ENCODE peak calls at places on chromosomes 6 and 20, in four cellular contexts. One of them, this sample, is unnamed.
A peak's percentile ranks its signal among the peaks of the same experiment; 100 is the strongest.

GRCh38 chr6:138468320-138469015 is 30.8 kb downstream of the NHSL1 start:
- DNase-seq in sigmoid colon: no peak
- DNase-seq in heart right ventricle: no peak
- DNase-seq in psoas muscle: no peak
- DNase-seq in this sample: no peak

GRCh38 chr6:42390228-42390934 is 61.3 kb downstream of the TRERF1 start:
- DNase-seq in sigmoid colon: no peak
- DNase-seq in heart right ventricle: no peak
- DNase-seq in psoas muscle: no peak
- DNase-seq in this sample: no peak

GRCh38 chr20:59636791-59637370 is 32.5 kb downstream of the PHACTR3 start:
- DNase-seq in sigmoid colon: peak; percentile 6
- DNase-seq in heart right ventricle: no peak
- DNase-seq in psoas muscle: no peak
- DNase-seq in this sample: no peak

GRCh38 chr6:80789912-80790635 is 683.6 kb downstream of the BCKDHB start:
- DNase-seq in sigmoid colon: no peak
- DNase-seq in heart right ventricle: no peak
- DNase-seq in psoas muscle: no peak
- DNase-seq in this sample: no peak

GRCh38 chr20:5146302-5146653 is 19.5 kb downstream of the CDS2 start:
- DNase-seq in sigmoid colon: no peak
- DNase-seq in heart right ventricle: no peak
- DNase-seq in psoas muscle: no peak
- DNase-seq in this sample: no peak

GRCh38 chr6:524803-525202 is 132.1 kb downstream of the HUS1B start:
- DNase-seq in sigmoid colon: no peak
- DNase-seq in heart right ventricle: no peak
- DNase-seq in psoas muscle: no peak
- DNase-seq in this sample: no peak

GRCh38 chr20:64143018-64143801 is 21.0 kb upstream of the MYT1 start:
- DNase-seq in sigmoid colon: peak; percentile 32
- DNase-seq in heart right ventricle: no peak
- DNase-seq in psoas muscle: no peak
- DNase-seq in this sample: no peak

GRCh38 chr20:2340823-2341222 is 39.9 kb upstream of the TGM6 start:
- DNase-seq in sigmoid colon: no peak
- DNase-seq in heart right ventricle: no peak
- DNase-seq in psoas muscle: no peak
- DNase-seq in this sample: no peak

GRCh38 chr20:36181934-36182603 is 27.5 kb downstream of the EPB41L1 start:
- DNase-seq in sigmoid colon: no peak
- DNase-seq in heart right ventricle: no peak
- DNase-seq in psoas muscle: no peak
- DNase-seq in this sample: no peak

GRCh38 chr20:62787329-62787728 is 8.9 kb upstream of the MRGBP start:
- DNase-seq in sigmoid colon: no peak
- DNase-seq in heart right ventricle: no peak
- DNase-seq in psoas muscle: no peak
- DNase-seq in this sample: no peak

GRCh38 chr6:113281014-113281810 is 575.9 kb upstream of the MARCKS start:
- DNase-seq in sigmoid colon: no peak
- DNase-seq in heart right ventricle: no peak
- DNase-seq in psoas muscle: no peak
- DNase-seq in this sample: no peak

GRCh38 chr6:73631849-73632248 is 21.9 kb downstream of the SLC17A5 start:
- DNase-seq in sigmoid colon: no peak
- DNase-seq in heart right ventricle: no peak
- DNase-seq in psoas muscle: no peak
- DNase-seq in this sample: no peak

GRCh38 chr6:138001750-138002349 is 105.4 kb downstream of the PERP start:
- DNase-seq in sigmoid colon: peak; percentile 76
- DNase-seq in heart right ventricle: no peak
- DNase-seq in psoas muscle: peak; percentile 28
- DNase-seq in this sample: peak; percentile 10

GRCh38 chr20:56285496-56285895 is 37.0 kb downstream of the MC3R start:
- DNase-seq in sigmoid colon: no peak
- DNase-seq in heart right ventricle: no peak
- DNase-seq in psoas muscle: no peak
- DNase-seq in this sample: no peak
- H3K9me3 ChIP-seq in sigmoid colon: no peaks in the 10 kb centered on the region
- H3K9me3 ChIP-seq in heart right ventricle: no peaks in the 10 kb centered on the region
- H3K9me3 ChIP-seq in psoas muscle: no peaks in the 10 kb centered on the region
- H3K9me3 ChIP-seq in this sample: no peaks in the 10 kb centered on the region

GRCh38 chr6:164106345-164106769 is 691.8 kb downstream of the QKI start:
- DNase-seq in sigmoid colon: no peak
- DNase-seq in heart right ventricle: peak; percentile 70
- DNase-seq in psoas muscle: peak; percentile 50
- DNase-seq in this sample: no peak
- TF ChIP-seq CTCF in sigmoid colon: no peak
- TF ChIP-seq CTCF in heart right ventricle: peak; percentile 73
- TF ChIP-seq CTCF in psoas muscle: peak; percentile 33
- TF ChIP-seq CTCF in this sample: no peak

GRCh38 chr6:170082067-170082466 is 208.8 kb downstream of the DLL1 start:
- DNase-seq in sigmoid colon: no peak
- DNase-seq in heart right ventricle: no peak
- DNase-seq in psoas muscle: no peak
- DNase-seq in this sample: no peak
- H3K9me3 ChIP-seq in sigmoid colon: no peaks in the 10 kb centered on the region
- H3K9me3 ChIP-seq in heart right ventricle: no peaks in the 10 kb centered on the region
- H3K9me3 ChIP-seq in psoas muscle: no peaks in the 10 kb centered on the region
- H3K9me3 ChIP-seq in this sample: no peaks in the 10 kb centered on the region

DNA sequence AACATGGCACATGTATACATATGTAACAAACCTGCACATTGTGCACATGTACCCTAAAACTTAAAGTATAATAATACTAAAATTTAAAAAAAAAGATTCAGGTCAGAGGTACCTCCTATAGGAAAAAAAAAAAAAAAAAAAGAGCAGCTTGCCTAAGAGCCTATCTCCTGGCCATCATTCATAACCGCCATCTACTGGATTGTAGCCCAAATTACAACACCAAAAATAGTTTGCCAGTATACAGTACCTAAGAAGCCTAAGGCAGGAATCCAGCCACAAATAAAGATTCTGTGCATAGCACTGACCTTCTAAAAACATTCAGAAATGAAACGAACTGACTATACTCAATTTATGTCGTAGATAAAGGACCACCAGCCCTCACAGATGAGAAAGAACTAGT is 438.4 kb upstream of the ADGRB3 start:
- DNase-seq in sigmoid colon: no peak
- DNase-seq in heart right ventricle: no peak
- DNase-seq in psoas muscle: no peak
- DNase-seq in this sample: no peak
- TF ChIP-seq CTCF in sigmoid colon: no peak
- TF ChIP-seq CTCF in heart right ventricle: no peak
- TF ChIP-seq CTCF in psoas muscle: no peak
- TF ChIP-seq CTCF in this sample: no peak

GRCh38 chr6:166004491-166005275 is 163.0 kb downstream of the TBXT start:
- DNase-seq in sigmoid colon: no peak
- DNase-seq in heart right ventricle: no peak
- DNase-seq in psoas muscle: no peak
- DNase-seq in this sample: no peak

GRCh38 chr6:166005846-166006592 is 161.6 kb downstream of the TBXT start:
- DNase-seq in sigmoid colon: peak; percentile 88
- DNase-seq in heart right ventricle: peak; percentile 66
- DNase-seq in psoas muscle: peak; percentile 69
- DNase-seq in this sample: no peak

GRCh38 chr6:166001359-166001758 is 166.3 kb downstream of the TBXT start:
- DNase-seq in sigmoid colon: no peak
- DNase-seq in heart right ventricle: no peak
- DNase-seq in psoas muscle: no peak
- DNase-seq in this sample: no peak

GRCh38 chr6:166005401-166005845 is 162.2 kb downstream of the TBXT start:
- DNase-seq in sigmoid colon: peak; percentile 89
- DNase-seq in heart right ventricle: peak; percentile 72
- DNase-seq in psoas muscle: peak; percentile 59
- DNase-seq in this sample: no peak

DNA sequence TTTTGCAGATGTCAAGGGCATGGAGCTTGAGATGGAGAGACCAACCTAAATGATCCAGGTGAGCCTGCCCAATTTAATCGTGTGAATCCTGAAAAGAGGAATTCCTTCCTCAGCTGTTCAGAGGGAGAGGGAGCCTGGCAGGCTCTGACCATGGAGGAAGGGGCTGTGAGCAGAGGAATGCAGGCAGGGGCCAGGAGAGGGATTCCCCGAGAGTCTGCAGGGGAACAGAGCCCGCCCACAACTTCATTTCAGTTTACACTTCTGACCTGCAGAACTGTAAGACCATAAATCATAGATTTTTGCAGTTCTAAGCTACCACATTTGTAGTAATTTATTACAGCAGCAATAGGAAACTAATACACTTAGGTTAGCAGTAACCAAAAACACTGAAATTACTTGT is 164.1 kb downstream of the TBXT start:
- DNase-seq in sigmoid colon: no peak
- DNase-seq in heart right ventricle: no peak
- DNase-seq in psoas muscle: no peak
- DNase-seq in this sample: no peak
- H3K9me3 ChIP-seq in sigmoid colon: no peaks in the 10 kb centered on the region
- H3K9me3 ChIP-seq in heart right ventricle: no peaks in the 10 kb centered on the region
- H3K9me3 ChIP-seq in psoas muscle: no peaks in the 10 kb centered on the region
- H3K9me3 ChIP-seq in this sample: no peaks in the 10 kb centered on the region

DNA sequence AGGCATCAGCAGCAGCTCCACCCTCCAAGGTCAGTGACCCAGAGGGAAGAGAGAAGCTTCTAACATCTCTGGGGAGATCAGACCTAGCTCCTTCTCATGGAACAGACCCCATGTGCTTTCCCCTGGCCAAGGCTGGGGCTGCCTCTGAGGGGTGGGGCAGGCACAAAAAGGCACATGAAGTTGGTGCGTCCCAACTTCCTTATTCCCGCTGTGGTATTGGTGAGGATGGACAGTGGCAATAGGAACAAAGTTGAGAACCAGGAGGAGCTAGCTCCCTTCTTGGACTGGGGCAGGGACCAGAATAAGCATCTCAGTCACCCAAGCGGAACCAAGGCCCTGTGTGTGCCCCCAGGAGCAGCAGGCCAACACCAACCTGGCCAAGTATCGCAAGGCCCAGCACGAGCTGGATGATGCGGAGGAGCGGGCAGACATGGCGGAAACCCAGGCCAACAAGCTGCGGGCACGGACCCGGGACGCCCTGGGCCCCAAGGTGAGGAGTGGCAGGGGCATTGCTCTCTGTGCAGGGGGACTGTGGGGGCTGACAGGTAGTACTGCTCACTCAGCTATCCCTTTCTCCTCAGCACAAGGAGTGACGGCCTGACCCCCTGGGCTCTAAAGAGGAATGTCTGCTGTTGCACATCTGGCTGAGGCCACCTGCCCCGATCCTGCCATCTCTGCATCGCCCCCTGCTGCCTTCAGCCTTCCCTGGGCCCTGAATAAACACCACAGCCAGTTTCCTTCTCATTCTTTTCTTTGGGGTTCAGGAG is 46.1 kb downstream of the MYH7B start:
- DNase-seq in sigmoid colon: no peak
- DNase-seq in heart right ventricle: no peak
- DNase-seq in psoas muscle: peak; percentile 15
- DNase-seq in this sample: no peak
- TF ChIP-seq CTCF in sigmoid colon: no peak
- TF ChIP-seq CTCF in heart right ventricle: peak; percentile 17
- TF ChIP-seq CTCF in psoas muscle: peak; percentile 5
- TF ChIP-seq CTCF in this sample: no peak

GRCh38 chr20:22584922-22585785 is 782 bp upstream of the FOXA2 start:
- DNase-seq in sigmoid colon: no peak
- DNase-seq in heart right ventricle: no peak
- DNase-seq in psoas muscle: no peak
- DNase-seq in this sample: no peak
- H3K9me3 ChIP-seq in sigmoid colon: no peaks in the 10 kb centered on the region
- H3K9me3 ChIP-seq in heart right ventricle: no peaks in the 10 kb centered on the region
- H3K9me3 ChIP-seq in psoas muscle: no peaks in the 10 kb centered on the region
- H3K9me3 ChIP-seq in this sample: no peaks in the 10 kb centered on the region

DNA sequence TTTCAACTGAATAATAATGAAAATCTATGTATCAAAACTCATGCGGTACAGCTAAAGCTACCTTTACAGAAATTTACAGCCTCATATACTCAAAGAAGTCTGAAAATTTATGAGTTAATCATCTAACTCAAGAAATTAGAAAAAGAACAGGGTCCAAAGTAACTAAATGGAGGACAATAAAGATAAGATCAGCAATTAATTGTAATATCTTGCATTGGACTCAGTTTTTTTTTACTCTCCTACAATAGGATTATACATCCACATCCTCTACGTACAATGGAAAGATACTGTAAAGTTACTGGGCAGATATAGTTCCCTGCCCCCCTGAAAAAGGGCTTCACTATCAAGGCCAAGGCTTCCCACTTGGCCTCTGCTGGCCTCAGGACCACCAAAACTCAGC is 31.5 kb upstream of the MOCS1 start:
- DNase-seq in sigmoid colon: no peak
- DNase-seq in heart right ventricle: no peak
- DNase-seq in psoas muscle: no peak
- DNase-seq in this sample: no peak
- TF ChIP-seq CTCF in sigmoid colon: no peak
- TF ChIP-seq CTCF in heart right ventricle: no peak
- TF ChIP-seq CTCF in psoas muscle: no peak
- TF ChIP-seq CTCF in this sample: no peak

DNA sequence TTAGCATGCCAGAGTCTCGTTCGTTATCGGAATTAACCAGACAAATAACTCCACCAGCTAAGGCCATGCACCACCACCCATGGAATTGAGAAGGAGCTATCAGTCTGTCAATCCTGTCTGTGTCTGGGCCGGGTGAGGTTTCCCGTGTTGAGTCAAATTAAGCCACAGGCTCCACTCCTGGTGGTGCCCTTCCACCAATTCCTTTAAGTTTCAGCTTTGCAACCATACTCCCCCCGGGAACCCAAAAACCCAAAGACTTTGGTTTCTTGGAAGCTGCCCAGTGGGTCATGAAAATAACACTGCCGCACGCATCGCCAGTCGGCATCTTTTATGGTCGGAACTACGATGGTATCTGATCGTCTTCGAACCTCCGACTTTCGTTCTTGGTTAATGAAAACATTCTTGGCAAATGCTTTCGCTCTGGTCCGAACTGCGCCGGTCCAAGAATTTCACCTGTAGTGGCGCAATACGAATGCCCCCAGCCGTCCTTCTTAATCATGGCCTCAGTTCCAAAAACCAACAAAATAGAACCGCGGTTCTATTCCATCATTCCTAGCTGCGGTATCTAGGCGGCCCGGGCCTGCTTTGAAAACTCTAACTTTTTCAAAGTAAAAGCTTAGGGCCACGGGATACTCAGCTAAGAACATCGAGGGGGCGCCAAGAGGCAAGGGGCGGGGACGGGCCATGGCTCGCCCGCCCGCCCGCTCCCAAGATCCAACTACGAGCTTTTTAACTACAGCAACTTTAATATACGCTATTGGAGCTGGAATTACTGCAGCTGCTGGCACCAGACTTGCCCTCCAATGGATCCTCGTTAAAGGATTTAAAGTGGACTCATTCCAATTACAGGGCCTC is 1958.5 kb upstream of the DEFB115 start:
- DNase-seq in sigmoid colon: peak; percentile 50
- DNase-seq in heart right ventricle: no peak
- DNase-seq in psoas muscle: no peak
- DNase-seq in this sample: no peak
- H3K9me3 ChIP-seq in sigmoid colon: no peaks in the 10 kb centered on the region
- H3K9me3 ChIP-seq in heart right ventricle: peaks cover 66% of the 10 kb centered on the region
- H3K9me3 ChIP-seq in psoas muscle: no peaks in the 10 kb centered on the region
- H3K9me3 ChIP-seq in this sample: no peaks in the 10 kb centered on the region

GRCh38 chr6:43772571-43773049 is 2.6 kb downstream of the VEGFA start:
- DNase-seq in sigmoid colon: peak; percentile 69
- DNase-seq in heart right ventricle: peak; percentile 54
- DNase-seq in psoas muscle: no peak
- DNase-seq in this sample: no peak
- TF ChIP-seq CTCF in sigmoid colon: no peak
- TF ChIP-seq CTCF in heart right ventricle: no peak
- TF ChIP-seq CTCF in psoas muscle: no peak
- TF ChIP-seq CTCF in this sample: no peak

This sample was measured in thoracic aorta.